ENCODE peak calls at places on chromosomes 1 and 21, in five cellular contexts. M, I, U, H and O are unnamed samples.

GRCh38 chr1:39130297-39130696 is 74.2 kb upstream of the MACF1 start:
- DNase-seq in M (no peak), I (no peak), U (peak; percentile 82), H (peak; percentile 75), O (no peak)

GRCh38 chr1:219778793-219779369 is 149.5 kb downstream of the SLC30A10 start:
- DNase-seq in M (no peak), I (no peak), U (no peak), H (no peak), O (no peak)

GRCh38 chr1:151612506-151613274 is 840 bp downstream of the SNX27 start:
- DNase-seq in M (peak; percentile 36), I (no peak), U (peak; percentile 44), H (peak; percentile 41), O (peak; percentile 53)

GRCh38 chr1:86913399-86913895 is 479 bp downstream of the SELENOF start:
- DNase-seq in M (no peak), I (no peak), U (peak; percentile 52), H (peak; percentile 68), O (no peak)

GRCh38 chr1:183989078-183989577 is 48.4 kb downstream of the COLGALT2 start:
- DNase-seq in M (no peak), I (no peak), U (peak; percentile 59), H (peak; percentile 62), O (peak; percentile 52)

GRCh38 chr1:21594495-21594894 is 74.7 kb downstream of the RAP1GAP start:
- DNase-seq in M (no peak), I (no peak), U (no peak), H (no peak), O (no peak)

GRCh38 chr1:95451054-95451453 is 217.0 kb downstream of the RWDD3 start:
- DNase-seq in M (no peak), I (no peak), U (no peak), H (no peak), O (no peak)

GRCh38 chr1:172588296-172589291 is 55.6 kb downstream of the SUCO start:
- DNase-seq in M (no peak), I (no peak), U (peak; percentile 82), H (peak; percentile 86), O (peak; percentile 7)

GRCh38 chr1:68120136-68120791 is 69.8 kb upstream of the DIRAS3 start:
- DNase-seq in M (peak; percentile 42), I (no peak), U (peak; percentile 90), H (peak; percentile 87), O (peak; percentile 51)

GRCh38 chr21:16650984-16651383 is 861.9 kb upstream of the CXADR start:
- DNase-seq in M (no peak), I (no peak), U (no peak), H (no peak), O (no peak)

GRCh38 chr1:114509596-114510234 is 1.3 kb downstream of the TRIM33 start:
- DNase-seq in M (peak; percentile 32), I (no peak), U (peak; percentile 4), H (peak; percentile 12), O (no peak)

GRCh38 chr1:147665521-147665920 is 4.8 kb downstream of the ACP6 start:
- DNase-seq in M (no peak), I (no peak), U (no peak), H (no peak), O (no peak)

GRCh38 chr1:151593651-151594625 is 17.9 kb upstream of the SNX27 start:
- DNase-seq in M (peak; percentile 81), I (peak; percentile 87), U (peak; percentile 59), H (peak; percentile 68), O (peak; percentile 88)

GRCh38 chr1:43009274-43009673 is 50.6 kb upstream of the SLC2A1 start:
- DNase-seq in M (no peak), I (no peak), U (no peak), H (no peak), O (no peak)

GRCh38 chr1:20143734-20144565 is 4.8 kb downstream of the PLA2G2F start:
- DNase-seq in M (no peak), I (peak; percentile 50), U (no peak), H (no peak), O (no peak)

GRCh38 chr21:32360401-32360981 is 32.3 kb downstream of the URB1 start:
- DNase-seq in M (no peak), I (no peak), U (no peak), H (no peak), O (no peak)

GRCh38 chr1:7454052-7454815 is 316.9 kb upstream of the VAMP3 start:
- DNase-seq in M (peak; percentile 40), I (no peak), U (no peak), H (no peak), O (no peak)

GRCh38 chr1:117537291-117537920 is 68.4 kb upstream of the TENT5C start:
- DNase-seq in M (peak; percentile 48), I (no peak), U (no peak), H (no peak), O (no peak)

GRCh38 chr1:222073307-222073995 is 331.6 kb upstream of the DUSP10 start:
- DNase-seq in M (no peak), I (no peak), U (peak; percentile 60), H (peak; percentile 80), O (no peak)
- TF ChIP-seq CTCF in M (no peak), I (no peak), U (no peak), H (no peak), O (no peak)

GRCh38 chr1:230321341-230321740 is 104.8 kb downstream of the PGBD5 start:
- DNase-seq in M (no peak), I (peak; percentile 12), U (no peak), H (no peak), O (no peak)
- TF ChIP-seq CTCF in M (no peak), I (no peak), U (no peak), H (no peak), O (no peak)

GRCh38 chr1:28291711-28292110 is 32.4 kb downstream of the SESN2 start:
- DNase-seq in M (no peak), I (no peak), U (no peak), H (no peak), O (no peak)

GRCh38 chr1:28288487-28288886 is 29.2 kb downstream of the SESN2 start:
- DNase-seq in M (no peak), I (no peak), U (no peak), H (no peak), O (no peak)

GRCh38 chr1:28287315-28287714 is 28.0 kb downstream of the SESN2 start:
- DNase-seq in M (no peak), I (no peak), U (no peak), H (no peak), O (no peak)

GRCh38 chr1:28295936-28296335 is 32.9 kb upstream of the MED18 start:
- DNase-seq in M (no peak), I (no peak), U (no peak), H (no peak), O (no peak)

GRCh38 chr1:28290851-28291250 is 31.5 kb downstream of the SESN2 start:
- DNase-seq in M (no peak), I (no peak), U (no peak), H (no peak), O (no peak)
- TF ChIP-seq CTCF in M (no peak), I (no peak), U (no peak), H (no peak), O (no peak)

GRCh38 chr1:33001282-33001681 is 35.4 kb downstream of the AK2 start:
- DNase-seq in M (no peak), I (no peak), U (no peak), H (no peak), O (no peak)
- TF ChIP-seq CTCF in M (no peak), I (no peak), U (peak; percentile 8), H (peak; percentile 15), O (peak; percentile 14)